ENCODE peak calls at places on chromosomes 7 and 10, in six cellular contexts. G is iPS-NIHi11, N is pons, K is fibroblast of lung, W is T-helper 22 cell, H is GM19239. L is an unnamed sample.

GRCh38 chr10:86512137-86512536 is 9.5 kb downstream of the WAPL start:
- DNase-seq in G (no peak), H (no peak), K (no peak), N (no peak), W (no peak), L (no peak)

GRCh38 chr7:45421096-45421495 is 153.1 kb upstream of the ADCY1 start:
- DNase-seq in K (peak), W (no peak), G (no peak), H (no peak), N (no peak), L (no peak)

GRCh38 chr10:77311186-77311585 is 326.4 kb downstream of the KCNMA1 start:
- DNase-seq in W (no peak), G (peak), K (no peak), N (no peak), H (no peak), L (no peak)

GRCh38 chr7:157603005-157603404 is 266.2 kb downstream of the DNAJB6 start:
- DNase-seq in N (no peak), G (no peak), K (no peak), H (no peak), W (no peak), L (no peak)

GRCh38 chr7:84291756-84292155 is 97.2 kb upstream of the SEMA3A start:
- DNase-seq in N (no peak), K (no peak), W (no peak), G (peak), H (no peak), L (no peak)

GRCh38 chr10:11236234-11236633 is 218.6 kb downstream of the CELF2 start:
- DNase-seq in W (peak), N (no peak), H (no peak), K (peak), G (no peak), L (peak)

GRCh38 chr10:33661580-33662269 is 327.3 kb upstream of the NRP1 start:
- DNase-seq in K (peak), G (peak), H (no peak), N (peak), W (no peak), L (no peak)

GRCh38 chr7:107051376-107051775 is 6.9 kb downstream of the PRKAR2B start:
- DNase-seq in H (no peak), G (no peak), K (no peak), N (no peak), W (no peak), L (no peak)

GRCh38 chr7:2736411-2736914 is 48.5 kb downstream of the AMZ1 start:
- DNase-seq in N (no peak), K (no peak), H (no peak), W (no peak), G (no peak), L (no peak)

GRCh38 chr7:105295626-105296352 is 92.9 kb downstream of the SRPK2 start:
- DNase-seq in W (no peak), H (no peak), G (no peak), N (no peak), K (no peak), L (no peak)

GRCh38 chr7:158647475-158647792 is 57.2 kb downstream of the NCAPG2 start:
- DNase-seq in G (no peak), N (no peak), K (no peak), W (no peak), H (no peak), L (no peak)

GRCh38 chr7:151249034-151249731 is 689 bp upstream of the SMARCD3 start:
- DNase-seq in N (peak), K (peak), W (no peak), H (no peak), G (peak), L (peak)

GRCh38 chr7:106062006-106062405 is 50.1 kb downstream of the SYPL1 start:
- DNase-seq in G (no peak), K (no peak), W (no peak), N (no peak), H (no peak), L (no peak)

GRCh38 chr10:97278491-97278989 is 13.9 kb downstream of the ARHGAP19 start:
- DNase-seq in G (peak), H (no peak), W (no peak), K (peak), N (peak), L (no peak)

GRCh38 chr7:149795126-149795525 is 21.7 kb upstream of the ZNF467 start:
- DNase-seq in K (no peak), G (no peak), N (no peak), H (no peak), W (no peak), L (no peak)

GRCh38 chr10:23408330-23408976 is 30.4 kb upstream of the OTUD1 start:
- DNase-seq in H (no peak), G (no peak), K (peak), W (no peak), N (no peak), L (no peak)

GRCh38 chr7:29255839-29256782 is 61.5 kb downstream of the CHN2 start:
- DNase-seq in K (peak), H (no peak), N (no peak), W (no peak), G (no peak), L (no peak)

L was measured in naive thymus-derived CD8-positive, alpha-beta T cell.